ENCODE peak calls at places on chromosome 1, in ten cellular contexts. O, E, Z, M, V, A, L, Y, K and G are unnamed samples.
A peak's percentile ranks its signal among the peaks of the same experiment; 100 is the strongest.

GRCh38 chr1:24621121-24621520 is 22.0 kb upstream of the SRRM1 start:
- DNase-seq in E (no peak), A (no peak), Y (no peak), K (no peak), M (no peak), O (no peak), Z (no peak), V (no peak), L (no peak), G (no peak)

GRCh38 chr1:197178998-197179397 is 32.5 kb upstream of the ASPM start:
- DNase-seq in A (no peak), O (no peak), M (no peak), V (no peak), K (no peak), E (no peak), Z (no peak), L (no peak), Y (no peak), G (no peak)

GRCh38 chr1:41023279-41023990 is 1.9 kb upstream of the SLFNL1 start:
- DNase-seq in O (no peak), L (no peak), K (no peak), M (no peak), Y (no peak), V (no peak), A (no peak), Z (no peak), E (no peak), G (no peak)

GRCh38 chr1:21663951-21664805 is 5.0 kb downstream of the RAP1GAP start:
- DNase-seq in V (peak; percentile 43), O (no peak), Z (no peak), L (no peak), Y (peak; percentile 76), E (no peak), M (peak; percentile 40), A (no peak), K (no peak), G (peak; percentile 60)

GRCh38 chr1:219555031-219555667 is 57.8 kb downstream of the ZC3H11B start:
- DNase-seq in Y (no peak), K (no peak), V (no peak), M (no peak), Z (no peak), O (no peak), A (no peak), L (no peak), E (no peak), G (no peak)

GRCh38 chr1:230917284-230918135 is 49.2 kb upstream of the C1orf198 start:
- DNase-seq in K (peak; percentile 29), A (peak; percentile 67), O (peak; percentile 47), M (peak; percentile 75), L (peak; percentile 84), V (peak; percentile 86), E (peak; percentile 77), Y (peak; percentile 70), Z (peak; percentile 78), G (peak; percentile 74)

GRCh38 chr1:14782741-14783591 is 184.5 kb downstream of the KAZN start:
- DNase-seq in M (no peak), A (no peak), L (no peak), Z (no peak), E (no peak), Y (no peak), V (no peak), O (no peak), K (no peak), G (no peak)

GRCh38 chr1:43878854-43879253 is 54.7 kb upstream of the ARTN start:
- DNase-seq in V (no peak), M (no peak), O (no peak), L (peak; percentile 32), E (no peak), Y (no peak), Z (no peak), K (no peak), A (no peak), G (no peak)

GRCh38 chr1:27656157-27656893 is 15.7 kb downstream of the IFI6 start:
- DNase-seq in E (no peak), Z (peak; percentile 80), L (no peak), A (no peak), K (no peak), Y (no peak), O (no peak), M (peak; percentile 89), V (no peak), G (peak; percentile 78)

GRCh38 chr1:7770620-7770938 is 517 bp upstream of the VAMP3 start:
- DNase-seq in K (no peak), V (no peak), O (no peak), A (peak; percentile 13), Z (no peak), L (no peak), Y (no peak), E (no peak), M (no peak), G (no peak)

GRCh38 chr1:42008264-42008663 is 89.5 kb upstream of the HIVEP3 start:
- DNase-seq in L (no peak), M (no peak), Z (no peak), Y (no peak), A (no peak), O (no peak), K (no peak), V (no peak), E (no peak), G (no peak)